ENCODE peak calls at places on chromosomes 5 and 9, in eight cellular contexts. R, Y, G, C, E, V, D and Z are unnamed samples.

GRCh38 chr9:20804476-20805253 is 120.6 kb downstream of the FOCAD start:
- DNase-seq in Y (peak; percentile 65), D (no peak), C (no peak), V (no peak), R (no peak), G (no peak), E (no peak), Z (no peak)

GRCh38 chr5:132662925-132663770 is 5.2 kb downstream of the IL13 start:
- DNase-seq in Y (peak; percentile 76), D (no peak), C (peak; percentile 21), R (no peak), E (no peak), G (no peak), V (peak; percentile 65), Z (no peak)

GRCh38 chr9:16267336-16268036 is 603.0 kb downstream of the BNC2 start:
- DNase-seq in C (peak; percentile 57), R (no peak), Y (peak; percentile 30), V (no peak), D (peak; percentile 41), G (peak; percentile 59), E (no peak), Z (no peak)

GRCh38 chr9:5671711-5672353 is 42.9 kb downstream of the RIC1 start:
- DNase-seq in R (no peak), G (no peak), Y (no peak), D (peak; percentile 30), C (no peak), E (no peak), V (no peak), Z (no peak)

GRCh38 chr5:61311056-61311455 is 21.0 kb upstream of the ZSWIM6 start:
- DNase-seq in V (no peak), Y (no peak), D (no peak), C (no peak), G (no peak), E (no peak), R (no peak), Z (no peak)

GRCh38 chr5:95817430-95817829 is 5.1 kb downstream of the GLRX start:
- DNase-seq in G (peak; percentile 91), E (no peak), C (peak; percentile 76), D (peak; percentile 60), Y (no peak), R (peak; percentile 59), V (peak; percentile 67), Z (no peak)

GRCh38 chr9:14352549-14352948 is 38.6 kb upstream of the NFIB start:
- DNase-seq in E (no peak), C (no peak), G (no peak), R (no peak), D (no peak), Y (no peak), V (no peak), Z (no peak)

GRCh38 chr5:68295772-68296171 is 80.2 kb downstream of the PIK3R1 start:
- DNase-seq in E (no peak), Y (no peak), C (no peak), V (no peak), R (no peak), D (no peak), G (no peak), Z (no peak)

GRCh38 chr9:87383341-87384150 is 114.1 kb upstream of the DAPK1 start:
- DNase-seq in R (no peak), D (no peak), E (no peak), G (peak; percentile 73), Y (no peak), V (no peak), C (no peak), Z (no peak)

GRCh38 chr9:135998013-135998380 is 36.8 kb upstream of the UBAC1 start:
- DNase-seq in C (no peak), G (no peak), R (no peak), Y (no peak), E (no peak), D (no peak), V (no peak), Z (no peak)

GRCh38 chr9:121612511-121612998 is 38.9 kb upstream of the DAB2IP start:
- DNase-seq in C (no peak), E (no peak), G (peak; percentile 39), Y (peak; percentile 29), R (no peak), D (peak; percentile 64), V (no peak), Z (no peak)